ENCODE peak calls at places on chromosome 4, in six cellular contexts. C is uterus, S is aorta, N is A549, R is suprapubic skin, D is K562. T is an unnamed sample.

GRCh38 chr4:142416711-142417275 is 429.3 kb downstream of the INPP4B start:
- DNase-seq in C (no peak), S (no peak), N (no peak), R (no peak), D (no peak), T (no peak)

GRCh38 chr4:65071532-65071931 is 598.8 kb downstream of the EPHA5 start:
- DNase-seq in C (no peak), S (no peak), N (no peak), R (no peak), D (no peak), T (no peak)

GRCh38 chr4:176999943-177000543 is 207.3 kb upstream of the VEGFC start:
- DNase-seq in C (no peak), S (no peak), N (peak), R (no peak), D (no peak), T (no peak)

GRCh38 chr4:137993232-137993631 is 248.9 kb downstream of the SLC7A11 start:
- DNase-seq in C (no peak), S (no peak), N (no peak), R (no peak), D (no peak), T (no peak)

GRCh38 chr4:76055005-76055404 is 19.1 kb upstream of the CXCL11 start:
- DNase-seq in C (no peak), S (no peak), N (no peak), R (no peak), D (no peak), T (no peak)

GRCh38 chr4:182745268-182745667 is 171.9 kb downstream of the DCTD start:
- DNase-seq in C (no peak), S (no peak), N (no peak), R (no peak), D (no peak), T (no peak)

GRCh38 chr4:158350161-158350560 is 139.9 kb downstream of the TMEM144 start:
- DNase-seq in C (no peak), S (no peak), N (no peak), R (no peak), D (no peak), T (no peak)

GRCh38 chr4:23856630-23857029 is 33.2 kb downstream of the PPARGC1A start:
- DNase-seq in C (no peak), S (peak), N (no peak), R (no peak), D (no peak), T (peak)

GRCh38 chr4:72383439-72383838 is 185.6 kb downstream of the ADAMTS3 start:
- DNase-seq in C (no peak), S (no peak), N (no peak), R (no peak), D (no peak), T (no peak)

GRCh38 chr4:88008133-88008621 is 742 bp downstream of the PKD2 start:
- DNase-seq in C (peak), S (peak), N (peak), R (peak), D (no peak), T (peak)

GRCh38 chr4:41359069-41359769 is 102.5 kb downstream of the UCHL1 start:
- DNase-seq in C (no peak), S (peak), N (peak), R (no peak), D (no peak), T (no peak)

GRCh38 chr4:100095729-100096595 is 94.3 kb downstream of the DDIT4L start:
- DNase-seq in C (peak), S (peak), N (peak), R (peak), D (peak), T (peak)

GRCh38 chr4:101075536-101075935 is 271.8 kb downstream of the PPP3CA start:
- DNase-seq in C (no peak), S (no peak), N (no peak), R (no peak), D (no peak), T (no peak)

GRCh38 chr4:136768925-136769275 is 763.4 kb downstream of the PCDH18 start:
- DNase-seq in C (no peak), S (no peak), N (no peak), R (no peak), D (no peak), T (no peak)

GRCh38 chr4:11889099-11889498 is 460.4 kb upstream of the HS3ST1 start:
- DNase-seq in C (no peak), S (no peak), N (no peak), R (no peak), D (no peak), T (no peak)

GRCh38 chr4:19971829-19972228 is 279.9 kb upstream of the SLIT2 start:
- DNase-seq in C (no peak), S (no peak), N (no peak), R (no peak), D (no peak), T (no peak)

GRCh38 chr4:94127707-94128328 is 79.8 kb upstream of the SMARCAD1 start:
- DNase-seq in C (no peak), S (no peak), N (peak), R (no peak), D (peak), T (no peak)

GRCh38 chr4:123364906-123365305 is 31.7 kb upstream of the SPRY1 start:
- DNase-seq in C (no peak), S (no peak), N (no peak), R (no peak), D (no peak), T (no peak)

GRCh38 chr4:111475001-111475400 is 670.3 kb upstream of the FAM241A start:
- DNase-seq in C (no peak), S (no peak), N (peak), R (no peak), D (no peak), T (no peak)

GRCh38 chr4:163273922-163274321 is 58.5 kb downstream of the NPY1R start:
- DNase-seq in C (no peak), S (no peak), N (no peak), R (no peak), D (no peak), T (no peak)

GRCh38 chr4:76696109-76696508 is 201.8 kb downstream of the SOWAHB start:
- DNase-seq in C (no peak), S (peak), N (no peak), R (no peak), D (no peak), T (no peak)

GRCh38 chr4:177761692-177762091 is 319.5 kb upstream of the AGA start:
- DNase-seq in C (no peak), S (no peak), N (no peak), R (no peak), D (no peak), T (no peak)

GRCh38 chr4:15947684-15948083 is 9.1 kb upstream of the FGFBP1 start:
- DNase-seq in C (no peak), S (no peak), N (no peak), R (no peak), D (no peak), T (no peak)

DNA sequence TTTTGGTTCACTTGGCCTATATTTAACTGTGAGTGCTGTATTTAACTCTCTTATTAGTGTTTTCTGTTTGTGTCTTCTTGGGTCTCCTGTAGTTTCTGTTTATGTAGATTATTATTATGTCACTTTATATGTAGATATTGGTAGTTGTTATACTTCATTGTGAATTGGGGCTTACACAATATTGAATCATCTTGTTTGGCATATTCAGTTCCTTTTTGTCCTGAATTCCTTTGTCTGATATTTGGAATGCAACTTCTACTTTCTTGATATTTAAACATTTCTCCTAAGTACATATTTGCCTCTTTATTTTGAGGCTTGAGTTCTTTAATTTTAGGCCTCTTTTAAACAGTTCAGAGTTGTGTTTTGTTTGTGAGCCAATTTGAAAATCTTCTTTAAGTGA is 544.8 kb upstream of the ADGRL3 start:
- DNase-seq in C (no peak), S (no peak), N (no peak), R (no peak), D (no peak), T (no peak)
- H3K4me3 ChIP-seq in C (no peak), S (no peak), N (no peak), R (no peak), D (no peak), T (no peak)

GRCh38 chr4:105679186-105679585 is 29.3 kb downstream of the INTS12 start:
- DNase-seq in C (no peak), S (no peak), N (no peak), R (no peak), D (no peak), T (peak)
- H3K27ac ChIP-seq in C (no peak), S (no peak), N (no peak), R (no peak), D (no peak), T (no peak)

DNA sequence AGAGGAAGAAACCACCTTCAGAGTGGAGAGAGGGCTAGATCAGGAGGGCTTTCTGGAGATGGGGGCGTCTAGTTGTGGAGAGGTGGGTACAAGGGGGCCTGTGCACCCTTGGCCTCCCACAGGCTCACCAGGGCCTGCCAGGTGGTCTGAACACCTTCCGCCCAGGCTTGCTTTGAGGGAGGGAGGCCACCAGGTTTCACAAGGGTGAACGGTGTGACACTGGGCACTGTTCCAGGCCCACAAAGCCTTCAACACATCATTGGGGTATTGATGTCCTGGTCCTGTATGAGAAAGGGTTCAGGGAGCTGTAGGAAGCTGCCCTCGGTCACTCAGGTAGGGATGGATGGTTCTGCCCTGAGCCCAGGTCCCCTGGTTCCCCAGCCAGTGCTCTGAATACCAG is 6.0 kb downstream of the HTRA3 start:
- DNase-seq in C (no peak), S (no peak), N (no peak), R (no peak), D (no peak), T (peak)
- H3K4me3 ChIP-seq in C (no peak), S (no peak), N (no peak), R (no peak), D (no peak), T (no peak)

GRCh38 chr4:109972786-109973528 is 60.3 kb downstream of the EGF start:
- DNase-seq in C (no peak), S (no peak), N (no peak), R (no peak), D (no peak), T (no peak)
- H3K27ac ChIP-seq in C (no peak), S (no peak), N (no peak), R (no peak), D (no peak), T (no peak)

GRCh38 chr4:167379433-167379832 is 145.1 kb upstream of the SPOCK3 start:
- DNase-seq in C (no peak), S (no peak), N (no peak), R (no peak), D (no peak), T (no peak)
- H3K4me3 ChIP-seq in C (no peak), S (no peak), N (no peak), R (no peak), D (no peak), T (no peak)

GRCh38 chr4:144658908-144659307 is 13.0 kb downstream of the HHIP start:
- DNase-seq in C (no peak), S (no peak), N (no peak), R (no peak), D (no peak), T (no peak)

GRCh38 chr4:144659493-144659892 is 13.5 kb downstream of the HHIP start:
- DNase-seq in C (no peak), S (no peak), N (no peak), R (no peak), D (no peak), T (no peak)

GRCh38 chr4:144658015-144658567 is 12.1 kb downstream of the HHIP start:
- DNase-seq in C (no peak), S (no peak), N (no peak), R (no peak), D (no peak), T (no peak)

GRCh38 chr4:144655491-144655890 is 9.5 kb downstream of the HHIP start:
- DNase-seq in C (no peak), S (no peak), N (no peak), R (no peak), D (no peak), T (no peak)

DNA sequence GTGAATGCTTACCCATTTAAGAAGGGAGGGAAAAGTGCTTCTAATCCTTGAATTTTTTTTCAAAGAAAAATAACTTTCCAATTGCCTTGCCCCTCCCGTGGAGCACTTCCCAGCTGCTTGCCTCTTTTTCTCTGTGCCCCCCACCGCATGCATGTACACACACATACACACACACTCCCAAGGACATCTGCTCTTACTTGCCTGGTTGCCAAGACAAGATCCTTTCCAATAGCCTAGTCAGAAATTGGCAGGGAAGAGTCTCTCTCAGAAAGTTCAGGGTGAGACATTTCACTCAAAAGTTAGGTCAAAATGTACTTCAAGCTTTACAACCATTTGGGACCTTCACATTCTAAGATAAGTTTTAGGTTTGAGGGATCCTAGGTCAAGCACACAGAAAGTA is 10.9 kb downstream of the HHIP start:
- DNase-seq in C (no peak), S (no peak), N (no peak), R (no peak), D (no peak), T (no peak)
- H3K27ac ChIP-seq in C (no peak), S (no peak), N (no peak), R (no peak), D (no peak), T (no peak)

DNA sequence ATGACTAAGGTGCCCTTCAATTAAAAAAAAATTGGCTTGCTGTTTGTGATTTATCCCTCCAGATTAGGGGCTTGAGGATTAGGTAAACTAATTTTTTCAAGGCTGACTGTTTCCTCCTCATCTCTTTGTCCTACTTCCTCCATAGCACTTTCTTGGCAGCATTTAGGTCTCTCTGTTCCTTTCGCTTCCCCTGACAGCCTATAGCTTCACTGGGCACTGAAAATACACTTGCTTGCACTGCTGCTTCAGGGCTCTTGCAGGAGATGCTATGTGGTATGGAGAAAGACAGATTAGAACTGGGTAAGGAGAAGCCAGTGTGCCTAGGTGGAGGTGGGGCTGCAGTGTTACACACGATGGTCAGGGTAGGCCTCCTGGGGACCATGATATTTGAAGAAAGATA is 112.3 kb upstream of the SFRP2 start:
- DNase-seq in C (no peak), S (no peak), N (no peak), R (no peak), D (no peak), T (no peak)
- H3K4me3 ChIP-seq in C (no peak), S (no peak), N (no peak), R (no peak), D (no peak), T (no peak)

GRCh38 chr4:103948244-103949018 is 228.6 kb upstream of the TACR3 start:
- DNase-seq in C (no peak), S (no peak), N (no peak), R (no peak), D (no peak), T (no peak)
- H3K27ac ChIP-seq in C (no peak), S (no peak), N (no peak), R (no peak), D (no peak), T (no peak)